ENCODE peak calls at places on chromosomes 3 and 15, in four cellular contexts. One of them, this sample, is unnamed.

GRCh38 chr3:9791127-9791526 is 1.1 kb downstream of the TADA3 start:
- DNase-seq in activated gamma-delta T cell treated with Interleukin-2 at 50 U/mL for 16 hours: no peak
- DNase-seq in RWPE1: no peak
- DNase-seq in neural progenitor cell: no peak
- DNase-seq in this sample: no peak

GRCh38 chr3:37715358-37715757 is 146.3 kb upstream of the CTDSPL start:
- DNase-seq in activated gamma-delta T cell treated with Interleukin-2 at 50 U/mL for 16 hours: no peak
- DNase-seq in RWPE1: no peak
- DNase-seq in neural progenitor cell: no peak
- DNase-seq in this sample: no peak

GRCh38 chr3:134306334-134306733 is 55.7 kb upstream of the RYK start:
- DNase-seq in activated gamma-delta T cell treated with Interleukin-2 at 50 U/mL for 16 hours: no peak
- DNase-seq in RWPE1: no peak
- DNase-seq in neural progenitor cell: no peak
- DNase-seq in this sample: no peak

GRCh38 chr15:26891448-26891881 is 24.6 kb downstream of the GABRA5 start:
- DNase-seq in activated gamma-delta T cell treated with Interleukin-2 at 50 U/mL for 16 hours: no peak
- DNase-seq in RWPE1: peak
- DNase-seq in neural progenitor cell: peak
- DNase-seq in this sample: peak

GRCh38 chr3:37993067-37993809 is 2.7 kb downstream of the VILL start:
- DNase-seq in activated gamma-delta T cell treated with Interleukin-2 at 50 U/mL for 16 hours: no peak
- DNase-seq in RWPE1: no peak
- DNase-seq in neural progenitor cell: no peak
- DNase-seq in this sample: no peak

GRCh38 chr3:48503406-48504050 is 446 bp downstream of the SHISA5 start:
- DNase-seq in activated gamma-delta T cell treated with Interleukin-2 at 50 U/mL for 16 hours: no peak
- DNase-seq in RWPE1: no peak
- DNase-seq in neural progenitor cell: peak
- DNase-seq in this sample: peak

GRCh38 chr3:79724206-79724605 is 43.6 kb downstream of the ROBO1 start:
- DNase-seq in activated gamma-delta T cell treated with Interleukin-2 at 50 U/mL for 16 hours: no peak
- DNase-seq in RWPE1: no peak
- DNase-seq in neural progenitor cell: peak
- DNase-seq in this sample: peak

GRCh38 chr3:124859025-124859424 is 28.1 kb downstream of the ITGB5 start:
- DNase-seq in activated gamma-delta T cell treated with Interleukin-2 at 50 U/mL for 16 hours: no peak
- DNase-seq in RWPE1: no peak
- DNase-seq in neural progenitor cell: no peak
- DNase-seq in this sample: no peak

GRCh38 chr3:101072299-101072698 is 79.1 kb upstream of the ABI3BP start:
- DNase-seq in activated gamma-delta T cell treated with Interleukin-2 at 50 U/mL for 16 hours: no peak
- DNase-seq in RWPE1: peak
- DNase-seq in neural progenitor cell: no peak
- DNase-seq in this sample: no peak

GRCh38 chr3:43794776-43795175 is 104.0 kb downstream of the ABHD5 start:
- DNase-seq in activated gamma-delta T cell treated with Interleukin-2 at 50 U/mL for 16 hours: no peak
- DNase-seq in RWPE1: peak
- DNase-seq in neural progenitor cell: no peak
- DNase-seq in this sample: no peak

GRCh38 chr3:61584494-61584893 is 23.1 kb downstream of the PTPRG start:
- DNase-seq in activated gamma-delta T cell treated with Interleukin-2 at 50 U/mL for 16 hours: no peak
- DNase-seq in RWPE1: no peak
- DNase-seq in neural progenitor cell: no peak
- DNase-seq in this sample: no peak

GRCh38 chr3:16249336-16249735 is 15.4 kb downstream of the DPH3 start:
- DNase-seq in activated gamma-delta T cell treated with Interleukin-2 at 50 U/mL for 16 hours: no peak
- DNase-seq in RWPE1: no peak
- DNase-seq in neural progenitor cell: peak
- DNase-seq in this sample: peak

This sample was measured in OCI-M1.